ENCODE peak calls at places on chromosome 1, in seven cellular contexts. C is tibial artery; K is putamen; V is AG08396; R is stimulated activated naive CD8-positive, alpha-beta T cell treated with anti-CD3 and anti-CD28 coated beads, Interleukin-15, Interleukin-2, amounts not matched to agents 100 U/mL and 50 U/mL, for 24 hours; P is dermis microvascular lymphatic vessel endothelial cell; L is NCI-H1417. G is an unnamed sample.

GRCh38 chr1:9416506-9416905 is 122.8 kb upstream of the SLC25A33 start:
- DNase-seq in C (no peak), K (no peak), V (no peak), R (no peak), P (no peak), L (no peak), G (no peak)

GRCh38 chr1:50208296-50208695 is 99.6 kb downstream of the ELAVL4 start:
- DNase-seq in C (no peak), K (no peak), V (no peak), R (no peak), P (no peak), L (no peak), G (no peak)

GRCh38 chr1:201562257-201562656 is 23.3 kb downstream of the NAV1 start:
- DNase-seq in C (no peak), K (no peak), V (peak), R (no peak), P (no peak), L (no peak), G (no peak)

GRCh38 chr1:173529106-173529505 is 52.0 kb downstream of the PRDX6 start:
- DNase-seq in C (no peak), K (no peak), V (no peak), R (no peak), P (no peak), L (no peak), G (no peak)

GRCh38 chr1:14254184-14254583 is 344.3 kb upstream of the KAZN start:
- DNase-seq in C (no peak), K (no peak), V (no peak), R (no peak), P (no peak), L (no peak), G (no peak)

GRCh38 chr1:7948950-7949349 is 8.3 kb upstream of the TNFRSF9 start:
- DNase-seq in C (no peak), K (no peak), V (peak), R (peak), P (no peak), L (no peak), G (peak)

GRCh38 chr1:92411511-92411910 is 75.2 kb downstream of the GFI1 start:
- DNase-seq in C (no peak), K (no peak), V (peak), R (no peak), P (no peak), L (peak), G (peak)

GRCh38 chr1:183304466-183305122 is 113.6 kb downstream of the NMNAT2 start:
- DNase-seq in C (no peak), K (no peak), V (no peak), R (no peak), P (peak), L (peak), G (no peak)

GRCh38 chr1:179341943-179342547 is 23.7 kb upstream of the AXDND1 start:
- DNase-seq in C (no peak), K (no peak), V (no peak), R (no peak), P (no peak), L (no peak), G (no peak)

GRCh38 chr1:242431786-242432185 is 92.7 kb downstream of the PLD5 start:
- DNase-seq in C (no peak), K (no peak), V (no peak), R (no peak), P (no peak), L (no peak), G (no peak)

GRCh38 chr1:11157394-11157793 is 31.8 kb upstream of the ANGPTL7 start:
- DNase-seq in C (no peak), K (no peak), V (no peak), R (no peak), P (no peak), L (no peak), G (no peak)

GRCh38 chr1:180057883-180058396 is 96.7 kb upstream of the QSOX1 start:
- DNase-seq in C (no peak), K (no peak), V (no peak), R (no peak), P (no peak), L (no peak), G (no peak)

GRCh38 chr1:61058477-61059245 is 23.7 kb upstream of the NFIA start:
- DNase-seq in C (no peak), K (no peak), V (no peak), R (no peak), P (no peak), L (no peak), G (no peak)

GRCh38 chr1:172163479-172164215 is 256.8 kb upstream of the C1orf105 start:
- DNase-seq in C (no peak), K (no peak), V (no peak), R (no peak), P (no peak), L (no peak), G (no peak)

GRCh38 chr1:9400425-9401079 is 107.9 kb downstream of the SPSB1 start:
- DNase-seq in C (no peak), K (no peak), V (no peak), R (no peak), P (no peak), L (no peak), G (no peak)

GRCh38 chr1:4657920-4658585 is 3.6 kb downstream of the AJAP1 start:
- DNase-seq in C (no peak), K (peak), V (no peak), R (no peak), P (no peak), L (no peak), G (no peak)

GRCh38 chr1:156115514-156116374 is 1.2 kb downstream of the LMNA start:
- DNase-seq in C (peak), K (peak), V (no peak), R (no peak), P (no peak), L (no peak), G (no peak)

GRCh38 chr1:12019858-12020509 is 686 bp downstream of the MIIP start:
- DNase-seq in C (no peak), K (no peak), V (no peak), R (no peak), P (no peak), L (no peak), G (no peak)

GRCh38 chr1:6727535-6727934 is 25.9 kb upstream of the DNAJC11 start:
- DNase-seq in C (peak), K (peak), V (peak), R (peak), P (peak), L (peak), G (peak)

GRCh38 chr1:91900538-91900937 is 14.6 kb upstream of the TGFBR3 start:
- DNase-seq in C (no peak), K (no peak), V (peak), R (no peak), P (no peak), L (no peak), G (peak)

GRCh38 chr1:27233677-27234053 is 767 bp upstream of the WDTC1 start:
- DNase-seq in C (no peak), K (no peak), V (no peak), R (no peak), P (no peak), L (no peak), G (no peak)

G was measured in stromal cell of bone marrow.